ENCODE peak calls at places on chromosomes 1 and 21, in seven cellular contexts. B is dorsolateral prefrontal cortex; I is NCI-H748 treated with DMSO at 0.1 percent for 48 hours; D is AG09319; J is stimulated activated CD4-positive, alpha-beta T cell treated with anti-CD3 and anti-CD28 coated beads, Interleukin-1b, Interleukin-23, amount 100 ng/mL, for 4 hours; E is DMS53; C is right lobe of liver. T is an unnamed sample.

GRCh38 chr1:76190749-76191424 is 116.3 kb downstream of the ST6GALNAC3 start:
- DNase-seq in B (no peak), I (no peak), D (no peak), J (no peak), E (peak), C (no peak), T (no peak)

GRCh38 chr1:110872366-110872744 is 593 bp upstream of the CD53 start:
- DNase-seq in B (no peak), I (no peak), D (no peak), J (no peak), E (no peak), C (no peak), T (no peak)

GRCh38 chr1:211329764-211330201 is 3.1 kb downstream of the TRAF5 start:
- DNase-seq in B (no peak), I (no peak), D (no peak), J (no peak), E (peak), C (no peak), T (no peak)

GRCh38 chr1:154998818-154999650 is 3.6 kb upstream of the ZBTB7B start:
- DNase-seq in B (no peak), I (peak), D (no peak), J (peak), E (peak), C (peak), T (peak)

GRCh38 chr21:28644762-28645161 is 347.9 kb downstream of the LTN1 start:
- DNase-seq in B (no peak), I (no peak), D (no peak), J (no peak), E (no peak), C (no peak), T (no peak)

GRCh38 chr1:17903386-17903785 is 148.3 kb downstream of the ACTL8 start:
- DNase-seq in B (no peak), I (no peak), D (no peak), J (no peak), E (no peak), C (no peak), T (no peak)

GRCh38 chr21:15289896-15290841 is 225.4 kb upstream of the NRIP1 start:
- DNase-seq in B (no peak), I (peak), D (no peak), J (no peak), E (peak), C (no peak), T (no peak)

GRCh38 chr1:226034482-226034881 is 28.0 kb upstream of the H3-3A start:
- DNase-seq in B (peak), I (no peak), D (peak), J (no peak), E (no peak), C (peak), T (no peak)

GRCh38 chr1:245448858-245449534 is 294.2 kb downstream of the KIF26B start:
- DNase-seq in B (no peak), I (no peak), D (no peak), J (no peak), E (peak), C (no peak), T (no peak)

GRCh38 chr1:188652678-188653077 is 1823.9 kb downstream of the PLA2G4A start:
- DNase-seq in B (no peak), I (no peak), D (no peak), J (no peak), E (no peak), C (no peak), T (no peak)

GRCh38 chr21:44751186-44751798 is 39.9 kb upstream of the TSPEAR start:
- DNase-seq in B (peak), I (no peak), D (no peak), J (no peak), E (no peak), C (no peak), T (no peak)

GRCh38 chr1:72827285-72827684 is 544.9 kb upstream of the NEGR1 start:
- DNase-seq in B (no peak), I (no peak), D (no peak), J (no peak), E (peak), C (no peak), T (no peak)

GRCh38 chr1:59125154-59125553 is 171.7 kb upstream of the FGGY start:
- DNase-seq in B (no peak), I (no peak), D (no peak), J (no peak), E (no peak), C (no peak), T (no peak)

GRCh38 chr1:22416555-22417454 is 34.8 kb upstream of the ZBTB40 start:
- DNase-seq in B (peak), I (peak), D (peak), J (peak), E (peak), C (peak), T (peak)

GRCh38 chr1:224273651-224274050 is 56.3 kb downstream of the NVL start:
- DNase-seq in B (no peak), I (no peak), D (no peak), J (no peak), E (peak), C (no peak), T (no peak)

GRCh38 chr1:204192589-204193352 is 3.5 kb downstream of the KISS1 start:
- DNase-seq in B (no peak), I (no peak), D (no peak), J (no peak), E (no peak), C (no peak), T (no peak)

GRCh38 chr21:34498623-34499022 is 13.4 kb downstream of the KCNE1 start:
- DNase-seq in B (no peak), I (no peak), D (no peak), J (no peak), E (peak), C (no peak), T (no peak)

GRCh38 chr1:151142411-151143056 is 3.9 kb downstream of the SEMA6C start:
- DNase-seq in B (no peak), I (no peak), D (no peak), J (no peak), E (peak), C (no peak), T (no peak)

GRCh38 chr1:106047210-106047609 is 1009.3 kb upstream of the PRMT6 start:
- DNase-seq in B (no peak), I (no peak), D (no peak), J (no peak), E (no peak), C (no peak), T (no peak)

GRCh38 chr1:45622891-45623394 is 911 bp downstream of the CCDC17 start:
- DNase-seq in B (no peak), I (no peak), D (no peak), J (no peak), E (no peak), C (no peak), T (no peak)

GRCh38 chr1:45230537-45230936 is 24.1 kb upstream of the ZSWIM5 start:
- DNase-seq in B (no peak), I (no peak), D (no peak), J (no peak), E (peak), C (no peak), T (no peak)

GRCh38 chr1:94244816-94245215 is 7.4 kb upstream of the ARHGAP29 start:
- DNase-seq in B (no peak), I (no peak), D (no peak), J (no peak), E (no peak), C (no peak), T (no peak)

GRCh38 chr1:154992721-154993571 is 440 bp upstream of the LENEP start:
- DNase-seq in B (peak), I (no peak), D (no peak), J (no peak), E (peak), C (no peak), T (no peak)

T was measured in stimulated activated effector memory CD8-positive, alpha-beta T cell treated with anti-CD3 and anti-CD28 coated beads, Interleukin-12 subunit alpha, Interleukin-12 subunit beta, amount 100 ng/mL, for 72 hours.